ENCODE peak calls at places on chromosome 10, in ten cellular contexts. M is heart left ventricle, B is HFF-Myc, T is dorsolateral prefrontal cortex, X is gastrocnemius medialis, A is coronary artery, D is GM12878, N is cardiac muscle cell, W is mucosa of descending colon, Q is AG04450. U is an unnamed sample.

GRCh38 chr10:49744091-49744685 is 17.9 kb downstream of the OGDHL start:
- DNase-seq in M (no peak), B (no peak), T (no peak), X (no peak), A (peak; percentile 53), D (no peak), N (no peak), W (no peak), Q (no peak), U (no peak)

GRCh38 chr10:75475470-75476182 is 44.2 kb downstream of the LRMDA start:
- DNase-seq in M (no peak), B (no peak), T (no peak), X (no peak), A (no peak), D (no peak), N (peak; percentile 87), W (no peak), Q (no peak), U (no peak)

GRCh38 chr10:84966708-84967441 is 638.5 kb downstream of the CCSER2 start:
- DNase-seq in M (no peak), B (no peak), T (no peak), X (no peak), A (no peak), D (no peak), N (no peak), W (no peak), Q (no peak), U (no peak)

GRCh38 chr10:110786172-110786571 is 85.6 kb upstream of the PDCD4 start:
- DNase-seq in M (no peak), B (no peak), T (no peak), X (no peak), A (no peak), D (no peak), N (no peak), W (no peak), Q (no peak), U (no peak)

GRCh38 chr10:71634531-71635164 is 84.9 kb downstream of the C10orf105 start:
- DNase-seq in M (no peak), B (no peak), T (no peak), X (no peak), A (no peak), D (no peak), N (no peak), W (no peak), Q (no peak), U (no peak)

GRCh38 chr10:84523509-84523908 is 195.1 kb downstream of the CCSER2 start:
- DNase-seq in M (no peak), B (no peak), T (no peak), X (no peak), A (no peak), D (no peak), N (peak; percentile 33), W (no peak), Q (no peak), U (no peak)

GRCh38 chr10:18214692-18215563 is 74.7 kb downstream of the CACNB2 start:
- DNase-seq in M (no peak), B (peak; percentile 44), T (peak; percentile 75), X (no peak), A (no peak), D (no peak), N (peak; percentile 77), W (no peak), Q (no peak), U (no peak)

GRCh38 chr10:60677541-60678129 is 100.6 kb upstream of the CDK1 start:
- DNase-seq in M (no peak), B (no peak), T (peak; percentile 14), X (no peak), A (no peak), D (no peak), N (no peak), W (no peak), Q (no peak), U (no peak)

GRCh38 chr10:113959383-113959760 is 84.3 kb upstream of the ADRB1 start:
- DNase-seq in M (no peak), B (no peak), T (no peak), X (no peak), A (no peak), D (no peak), N (no peak), W (peak; percentile 87), Q (no peak), U (no peak)

GRCh38 chr10:113957013-113957412 is 86.7 kb upstream of the ADRB1 start:
- DNase-seq in M (no peak), B (peak; percentile 36), T (peak; percentile 26), X (no peak), A (no peak), D (no peak), N (peak; percentile 84), W (no peak), Q (peak; percentile 80), U (peak; percentile 79)

GRCh38 chr10:113958631-113959382 is 84.9 kb upstream of the ADRB1 start:
- DNase-seq in M (no peak), B (peak; percentile 94), T (peak; percentile 61), X (no peak), A (peak; percentile 80), D (no peak), N (peak; percentile 89), W (peak; percentile 68), Q (peak; percentile 72), U (peak; percentile 77)

GRCh38 chr10:113950268-113950667 is 93.4 kb upstream of the ADRB1 start:
- DNase-seq in M (no peak), B (no peak), T (no peak), X (no peak), A (no peak), D (no peak), N (no peak), W (no peak), Q (no peak), U (no peak)

GRCh38 chr10:113953505-113954272 is 90.0 kb upstream of the ADRB1 start:
- DNase-seq in M (no peak), B (no peak), T (no peak), X (no peak), A (no peak), D (no peak), N (no peak), W (no peak), Q (no peak), U (no peak)
- TF ChIP-seq CTCF in M (peak; percentile 18), B (peak; percentile 37), T (no peak), X (no peak), A (no peak), D (no peak), N (peak; percentile 34), W (no peak), Q (no peak), U (no peak)

GRCh38 chr10:100653238-100653956 is 92.0 kb upstream of the PAX2 start:
- DNase-seq in M (no peak), B (no peak), T (no peak), X (no peak), A (no peak), D (no peak), N (no peak), W (no peak), Q (no peak), U (no peak)

GRCh38 chr10:100654835-100655759 is 90.3 kb upstream of the PAX2 start:
- DNase-seq in M (no peak), B (no peak), T (no peak), X (no peak), A (no peak), D (no peak), N (peak; percentile 6), W (no peak), Q (no peak), U (no peak)

GRCh38 chr10:100655760-100656421 is 89.5 kb upstream of the PAX2 start:
- DNase-seq in M (no peak), B (no peak), T (no peak), X (no peak), A (no peak), D (no peak), N (no peak), W (no peak), Q (no peak), U (no peak)

GRCh38 chr10:100652406-100653130 is 92.8 kb upstream of the PAX2 start:
- DNase-seq in M (no peak), B (no peak), T (no peak), X (no peak), A (no peak), D (no peak), N (no peak), W (no peak), Q (no peak), U (no peak)

GRCh38 chr10:100653957-100654834 is 91.2 kb upstream of the PAX2 start:
- DNase-seq in M (no peak), B (no peak), T (no peak), X (no peak), A (no peak), D (no peak), N (peak; percentile 73), W (no peak), Q (no peak), U (no peak)
- H3K4me3 ChIP-seq in M (peak overlapping the region; percentile 8), B (no peak overlapping the region), T (peak overlapping the region; percentile 33), X (no peak overlapping the region), A (peak overlapping the region; percentile 58), D (no peak overlapping the region), N (peak overlapping the region; percentile 21), W (no peak overlapping the region), Q (no peak overlapping the region), U (no peak overlapping the region)

DNA sequence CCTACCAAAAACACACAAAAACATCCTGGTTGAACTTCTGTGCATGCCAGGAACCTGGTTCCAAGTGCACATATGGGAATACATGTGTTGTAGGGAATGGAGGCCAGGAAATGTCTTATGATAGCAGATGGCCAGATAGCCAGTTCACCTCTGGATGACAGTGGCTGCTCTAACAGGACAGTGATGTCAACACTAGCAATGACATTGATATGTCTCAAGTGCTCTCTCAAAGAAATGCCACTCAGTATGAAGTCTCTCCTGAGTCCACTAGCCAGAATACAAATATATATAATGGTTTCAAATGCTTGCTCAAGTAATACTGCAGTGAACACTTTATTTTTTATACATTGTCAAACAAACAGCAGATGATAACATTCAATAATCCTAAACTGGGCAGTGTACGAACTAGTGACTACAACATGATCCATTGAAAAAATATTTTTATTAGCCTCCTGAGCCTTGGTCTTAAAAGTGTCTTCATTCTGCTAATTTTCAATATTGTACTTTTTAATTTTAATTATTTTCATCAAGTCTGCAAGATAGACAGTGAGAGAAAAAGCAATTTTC is 26.0 kb upstream of the PCDH15 start:
- DNase-seq in M (no peak), B (no peak), T (no peak), X (no peak), A (no peak), D (no peak), N (no peak), W (no peak), Q (no peak), U (no peak)
- TF ChIP-seq CTCF in M (no peak), B (no peak), T (no peak), X (no peak), A (no peak), D (no peak), N (no peak), W (no peak), Q (no peak), U (no peak)

DNA sequence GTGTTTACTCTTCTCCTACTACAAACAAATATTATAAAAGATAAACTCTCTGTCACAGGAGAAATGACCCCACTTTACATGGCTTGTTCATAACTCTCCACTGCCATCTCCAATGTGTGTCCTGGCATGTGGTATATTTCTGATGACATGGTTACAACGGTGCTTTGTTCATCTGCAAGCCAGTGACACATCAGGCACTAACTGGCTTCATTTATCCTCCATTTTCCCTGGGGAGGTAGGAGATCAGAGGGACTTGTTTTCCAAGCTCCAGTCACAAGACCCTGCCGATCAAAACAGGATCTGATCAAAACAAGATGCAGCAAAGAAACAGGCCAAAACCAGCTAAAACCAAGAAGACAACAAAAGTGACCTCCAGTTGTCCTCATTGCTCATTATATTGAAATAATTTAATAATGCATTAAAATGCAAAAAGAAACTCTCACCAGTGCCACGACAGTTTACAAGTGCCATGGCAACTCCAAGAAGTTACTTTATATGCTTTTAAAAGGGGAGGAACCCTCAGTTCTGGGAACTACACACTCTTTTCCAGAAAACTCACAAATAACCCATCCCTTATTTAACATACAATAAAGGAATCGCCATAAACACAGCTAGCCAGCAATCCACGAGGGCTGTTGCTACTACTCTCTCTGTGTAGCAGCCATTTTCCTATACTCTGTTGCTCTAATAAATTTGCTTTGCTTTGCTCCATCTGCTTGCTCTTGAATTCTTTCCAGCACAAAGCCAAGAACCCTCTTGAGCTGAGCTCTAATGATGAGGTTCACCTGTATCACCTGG is 224.2 kb downstream of the XPNPEP1 start:
- DNase-seq in M (no peak), B (no peak), T (no peak), X (no peak), A (no peak), D (no peak), N (no peak), W (no peak), Q (no peak), U (no peak)
- H3K4me3 ChIP-seq in M (no peak overlapping the region), B (no peak overlapping the region), T (no peak overlapping the region), X (no peak overlapping the region), A (no peak overlapping the region), D (no peak overlapping the region), N (no peak overlapping the region), W (no peak overlapping the region), Q (no peak overlapping the region), U (no peak overlapping the region)

U was measured in AG04449.